ENCODE peak calls at places on chromosomes 5 and 9, in nine cellular contexts. D is choroid plexus epithelial cell, C is heart left ventricle, I is cardiac muscle cell, L is breast epithelium, X is A549, N is BJ, O is astrocyte of the cerebellum, G is neural progenitor cell. H is an unnamed sample.

GRCh38 chr9:123656565-123656964 is 273.4 kb downstream of the DENND1A start:
- DNase-seq in G (no peak), D (no peak), L (no peak), N (peak; percentile 4), I (peak; percentile 23), C (no peak), X (no peak), O (peak; percentile 31), H (peak; percentile 51)

GRCh38 chr9:93264338-93265125 is 80.6 kb downstream of the WNK2 start:
- DNase-seq in C (no peak), X (no peak), O (no peak), N (no peak), D (no peak), I (no peak), L (peak; percentile 14), G (no peak), H (no peak)

GRCh38 chr5:73591698-73592501 is 26.4 kb downstream of the UTP15 start:
- DNase-seq in L (no peak), C (no peak), G (no peak), D (peak; percentile 52), I (peak; percentile 33), O (no peak), X (no peak), N (peak; percentile 11), H (peak; percentile 70)

GRCh38 chr9:128163523-128164331 is 3.7 kb downstream of the BBLN start:
- DNase-seq in C (peak; percentile 52), L (no peak), N (no peak), I (no peak), O (no peak), D (no peak), G (no peak), X (no peak), H (no peak)

GRCh38 chr9:38096238-38096805 is 27.3 kb upstream of the SHB start:
- DNase-seq in I (no peak), O (no peak), X (no peak), C (no peak), G (no peak), L (peak; percentile 89), D (no peak), N (no peak), H (no peak)

GRCh38 chr5:35771839-35772238 is 84.9 kb upstream of the IL7R start:
- DNase-seq in G (peak; percentile 16), D (no peak), O (no peak), I (no peak), N (no peak), X (no peak), L (no peak), C (no peak), H (no peak)

GRCh38 chr9:72315089-72315509 is 49.9 kb downstream of the ZFAND5 start:
- DNase-seq in I (peak; percentile 86), C (peak; percentile 72), X (peak; percentile 24), G (peak; percentile 9), L (peak; percentile 82), D (peak; percentile 90), N (peak; percentile 28), O (peak; percentile 91), H (peak; percentile 82)

GRCh38 chr9:137880976-137881530 is 3.5 kb downstream of the CACNA1B start:
- DNase-seq in X (no peak), I (no peak), G (no peak), D (no peak), L (no peak), C (no peak), N (no peak), O (no peak), H (no peak)

GRCh38 chr5:16582081-16582480 is 34.7 kb downstream of the RETREG1 start:
- DNase-seq in I (no peak), N (no peak), L (no peak), D (no peak), C (no peak), X (no peak), G (no peak), O (no peak), H (no peak)

GRCh38 chr5:77896338-77896737 is 120.2 kb upstream of the TBCA start:
- DNase-seq in X (no peak), O (no peak), I (no peak), D (no peak), L (no peak), C (no peak), G (no peak), N (no peak), H (peak; percentile 33)

GRCh38 chr9:105187781-105188180 is 56.7 kb upstream of the SLC44A1 start:
- DNase-seq in D (peak; percentile 91), X (peak; percentile 49), O (peak; percentile 60), I (peak; percentile 90), L (no peak), N (peak; percentile 41), C (no peak), G (no peak), H (peak; percentile 89)

GRCh38 chr5:99020698-99021048 is 91.9 kb upstream of the CHD1 start:
- DNase-seq in X (no peak), N (no peak), D (no peak), I (no peak), C (no peak), L (no peak), O (no peak), G (no peak), H (no peak)

GRCh38 chr5:134543820-134544692 is 18.6 kb downstream of the JADE2 start:
- DNase-seq in I (no peak), G (no peak), C (peak; percentile 69), X (no peak), N (no peak), D (no peak), O (no peak), L (no peak), H (no peak)

GRCh38 chr5:110441035-110441434 is 285.4 kb downstream of the TMEM232 start:
- DNase-seq in O (peak; percentile 53), X (no peak), G (peak; percentile 66), I (peak; percentile 41), N (no peak), C (no peak), L (no peak), D (peak; percentile 70), H (peak; percentile 48)

GRCh38 chr5:86814907-86815306 is 197.2 kb downstream of the COX7C start:
- DNase-seq in X (no peak), I (no peak), C (no peak), O (no peak), L (no peak), N (no peak), G (no peak), D (no peak), H (no peak)

DNA sequence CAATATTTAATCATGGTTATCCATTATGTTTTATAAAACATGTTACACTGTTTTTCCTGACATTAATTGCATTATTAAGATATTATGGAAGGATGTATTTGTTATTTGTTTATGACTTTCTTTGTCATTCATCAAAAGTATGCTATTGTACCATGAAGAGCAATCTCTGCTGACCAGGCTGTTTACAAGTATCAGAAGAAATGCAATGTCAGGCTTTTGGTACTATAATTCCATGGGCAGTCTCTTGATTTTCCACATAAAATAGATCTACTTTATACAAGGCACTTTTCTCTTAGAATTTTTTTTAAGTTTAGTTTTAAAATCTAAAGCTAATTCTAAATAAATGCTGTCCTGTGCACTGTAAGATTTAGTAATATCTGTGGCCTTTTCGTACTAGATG is 196.6 kb downstream of the COX7C start:
- DNase-seq in G (no peak), N (no peak), L (no peak), I (no peak), O (no peak), C (no peak), D (no peak), X (no peak), H (no peak)
- TF ChIP-seq CTCF in G (no peak), N (no peak), L (no peak), I (no peak), O (no peak), C (no peak), D (no peak), X (no peak), H (no peak)

DNA sequence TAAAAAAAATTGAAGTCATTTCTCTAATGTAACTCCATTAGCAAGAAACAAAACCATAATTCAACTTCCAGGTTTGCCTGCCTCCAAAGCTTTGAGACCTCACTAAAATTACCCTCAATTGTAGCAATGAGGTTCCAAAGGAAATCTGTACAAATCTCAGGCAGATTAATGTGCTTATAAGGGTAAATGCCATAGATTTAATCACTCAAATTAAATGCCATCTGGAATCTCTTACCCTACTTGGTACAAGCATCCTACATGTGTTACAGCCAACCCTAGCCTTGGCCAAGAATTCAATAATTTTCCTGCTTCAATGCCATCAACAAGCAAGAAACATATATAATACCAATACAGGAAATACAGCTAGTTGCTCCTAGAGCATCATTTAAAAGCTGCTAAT is 452.8 kb downstream of the RAB3C start:
- DNase-seq in G (no peak), O (no peak), I (no peak), X (no peak), C (no peak), L (no peak), D (no peak), N (no peak), H (peak; percentile 11)
- H3K4me3 ChIP-seq in G (no peak overlapping the region), O (no peak overlapping the region), I (no peak overlapping the region), X (peak overlapping the region; percentile 74), C (no peak overlapping the region), L (no peak overlapping the region), D (peak overlapping the region; percentile 24), N (no peak overlapping the region), H (no peak overlapping the region)

DNA sequence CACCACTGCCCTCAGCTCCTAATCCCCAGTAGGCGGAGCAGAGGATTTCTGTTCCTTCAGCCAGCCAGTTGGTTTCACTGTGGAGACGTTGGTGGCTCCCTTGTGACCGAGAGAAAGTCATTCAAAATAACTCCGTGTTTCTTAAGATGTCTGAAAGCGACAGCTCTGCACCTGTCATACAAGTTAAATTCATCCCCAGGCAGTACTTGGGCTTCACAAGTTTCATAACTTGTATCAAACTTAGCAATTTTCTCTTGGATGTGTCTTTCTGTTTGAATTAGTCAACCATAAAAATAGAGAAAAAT is 410 bp upstream of the CDKN2B start:
- DNase-seq in N (no peak), I (no peak), G (no peak), O (no peak), C (no peak), L (no peak), D (no peak), X (no peak), H (no peak)
- TF ChIP-seq CTCF in N (peak; percentile 55), I (peak; percentile 8), G (no peak), O (peak; percentile 27), C (peak; percentile 12), L (no peak), D (no peak), X (no peak), H (peak; percentile 75)

GRCh38 chr9:125651907-125652306 is 55.1 kb downstream of the MAPKAP1 start:
- DNase-seq in G (no peak), D (no peak), O (no peak), I (no peak), N (no peak), C (no peak), X (no peak), L (no peak), H (peak; percentile 13)

GRCh38 chr9:125650271-125650737 is 56.7 kb downstream of the MAPKAP1 start:
- DNase-seq in D (peak; percentile 50), X (no peak), G (no peak), C (no peak), I (peak; percentile 67), L (no peak), N (no peak), O (no peak), H (peak; percentile 69)

GRCh38 chr9:125648294-125648693 is 58.7 kb downstream of the MAPKAP1 start:
- DNase-seq in C (no peak), D (no peak), G (no peak), X (no peak), O (no peak), L (no peak), N (no peak), I (no peak), H (no peak)

GRCh38 chr9:125649826-125650225 is 57.2 kb downstream of the MAPKAP1 start:
- DNase-seq in L (no peak), I (no peak), G (no peak), C (no peak), N (no peak), D (no peak), X (no peak), O (no peak), H (peak; percentile 17)

GRCh38 chr9:125649315-125649714 is 57.7 kb downstream of the MAPKAP1 start:
- DNase-seq in N (no peak), O (no peak), X (peak; percentile 51), G (no peak), I (peak; percentile 65), L (no peak), C (no peak), D (peak; percentile 67), H (peak; percentile 67)
- H3K4me3 ChIP-seq in N (no peak overlapping the region), O (no peak overlapping the region), X (no peak overlapping the region), G (no peak overlapping the region), I (no peak overlapping the region), L (no peak overlapping the region), C (no peak overlapping the region), D (no peak overlapping the region), H (peak overlapping the region; percentile 42)

H was measured in fibroblast of the aortic adventitia.